ENCODE peak calls at places on chromosomes 16 and 17, in nine cellular contexts. W is AG10803, T is T-helper 2 cell, M is pulmonary artery endothelial cell, V is amniotic stem cell, C is EL, D is Karpas-422, O is tibial artery, B is left kidney. S is an unnamed sample.

GRCh38 chr16:88437367-88437964 is 15.6 kb upstream of the ZFPM1 start:
- DNase-seq in W (no peak), T (peak; percentile 43), M (no peak), V (no peak), C (peak; percentile 18), D (peak; percentile 87), O (no peak), B (peak; percentile 76), S (peak; percentile 68)

GRCh38 chr17:10077561-10078299 is 120.7 kb downstream of the GAS7 start:
- DNase-seq in W (no peak), T (peak; percentile 37), M (no peak), V (no peak), C (no peak), D (no peak), O (no peak), B (no peak), S (no peak)

GRCh38 chr16:82456683-82457082 is 170.1 kb upstream of the CDH13 start:
- DNase-seq in W (peak; percentile 81), T (no peak), M (peak; percentile 8), V (no peak), C (peak; percentile 50), D (peak; percentile 84), O (peak; percentile 75), B (peak; percentile 83), S (peak; percentile 81)

GRCh38 chr17:82003411-82004381 is 19.0 kb downstream of the CENPX start:
- DNase-seq in W (peak; percentile 93), T (no peak), M (peak; percentile 77), V (peak; percentile 89), C (peak; percentile 99), D (no peak), O (peak; percentile 96), B (peak; percentile 86), S (peak; percentile 65)

GRCh38 chr17:58084317-58084981 is 1.2 kb downstream of the DYNLL2 start:
- DNase-seq in W (peak; percentile 7), T (peak; percentile 36), M (no peak), V (no peak), C (peak; percentile 25), D (peak; percentile 68), O (peak; percentile 78), B (peak; percentile 80), S (peak; percentile 54)

GRCh38 chr17:16428098-16428882 is 12.9 kb downstream of the TRPV2 start:
- DNase-seq in W (peak; percentile 71), T (no peak), M (no peak), V (no peak), C (peak; percentile 64), D (peak; percentile 94), O (no peak), B (peak; percentile 79), S (peak; percentile 67)

GRCh38 chr17:83030432-83030831 is 49.0 kb upstream of the METRNL start:
- DNase-seq in W (no peak), T (no peak), M (no peak), V (no peak), C (no peak), D (no peak), O (no peak), B (no peak), S (no peak)

GRCh38 chr16:7026639-7027038 is 306.0 kb upstream of the RBFOX1 start:
- DNase-seq in W (no peak), T (no peak), M (no peak), V (no peak), C (no peak), D (no peak), O (no peak), B (no peak), S (no peak)

GRCh38 chr17:21289902-21290571 is 5.5 kb downstream of the MAP2K3 start:
- DNase-seq in W (no peak), T (no peak), M (no peak), V (no peak), C (no peak), D (no peak), O (no peak), B (no peak), S (no peak)

GRCh38 chr17:64377769-64378282 is 12.8 kb downstream of the PECAM1 start:
- DNase-seq in W (no peak), T (no peak), M (no peak), V (no peak), C (no peak), D (no peak), O (peak; percentile 11), B (no peak), S (no peak)

GRCh38 chr16:77288222-77288621 is 89.0 kb downstream of the SYCE1L start:
- DNase-seq in W (peak; percentile 86), T (no peak), M (peak; percentile 85), V (no peak), C (peak; percentile 81), D (no peak), O (no peak), B (no peak), S (no peak)

GRCh38 chr16:83906690-83907089 is 7.8 kb downstream of the MLYCD start:
- DNase-seq in W (peak; percentile 63), T (no peak), M (no peak), V (no peak), C (no peak), D (no peak), O (no peak), B (no peak), S (no peak)

GRCh38 chr17:50663812-50664374 is 29.2 kb downstream of the ABCC3 start:
- DNase-seq in W (no peak), T (no peak), M (no peak), V (no peak), C (no peak), D (no peak), O (no peak), B (no peak), S (no peak)

GRCh38 chr17:15909481-15909991 is 35.4 kb upstream of the ADORA2B start:
- DNase-seq in W (peak; percentile 17), T (no peak), M (no peak), V (no peak), C (peak; percentile 18), D (no peak), O (no peak), B (peak; percentile 31), S (no peak)

GRCh38 chr17:43372273-43372911 is 26.4 kb upstream of the ARL4D start:
- DNase-seq in W (no peak), T (no peak), M (no peak), V (no peak), C (no peak), D (peak; percentile 79), O (peak; percentile 60), B (peak; percentile 66), S (no peak)

GRCh38 chr17:80718428-80718827 is 173.8 kb downstream of the RPTOR start:
- DNase-seq in W (no peak), T (no peak), M (no peak), V (no peak), C (no peak), D (no peak), O (no peak), B (no peak), S (no peak)

GRCh38 chr17:3935140-3935542 is 18.9 kb upstream of the P2RX1 start:
- DNase-seq in W (peak; percentile 21), T (no peak), M (peak; percentile 56), V (no peak), C (peak; percentile 56), D (peak; percentile 70), O (no peak), B (peak; percentile 93), S (peak; percentile 81)

GRCh38 chr16:87323727-87324410 is 6.7 kb upstream of the C16orf95 start:
- DNase-seq in W (no peak), T (no peak), M (no peak), V (no peak), C (no peak), D (no peak), O (no peak), B (no peak), S (no peak)

GRCh38 chr17:74386397-74386796 is 19.1 kb downstream of the GPR142 start:
- DNase-seq in W (no peak), T (no peak), M (no peak), V (no peak), C (no peak), D (no peak), O (no peak), B (no peak), S (no peak)

GRCh38 chr17:44828919-44829557 is 1.0 kb downstream of the GJC1 start:
- DNase-seq in W (peak; percentile 25), T (no peak), M (no peak), V (no peak), C (peak; percentile 37), D (no peak), O (peak; percentile 66), B (peak; percentile 78), S (no peak)

GRCh38 chr16:88416686-88417085 is 33.9 kb downstream of the ZNF469 start:
- DNase-seq in W (no peak), T (no peak), M (no peak), V (no peak), C (no peak), D (no peak), O (no peak), B (no peak), S (no peak)

GRCh38 chr17:30969989-30970680 is 704 bp upstream of the RNF135 start:
- DNase-seq in W (peak; percentile 12), T (no peak), M (no peak), V (no peak), C (no peak), D (peak; percentile 70), O (peak; percentile 60), B (peak; percentile 84), S (no peak)

GRCh38 chr16:88983771-88984687 is 7.0 kb upstream of the CBFA2T3 start:
- DNase-seq in W (no peak), T (no peak), M (no peak), V (no peak), C (no peak), D (no peak), O (no peak), B (no peak), S (no peak)

GRCh38 chr17:18859256-18859655 is 1.3 kb downstream of the PRPSAP2 start:
- DNase-seq in W (peak; percentile 52), T (no peak), M (no peak), V (no peak), C (peak; percentile 39), D (peak; percentile 77), O (no peak), B (peak; percentile 31), S (no peak)

GRCh38 chr16:3681206-3681605 is 26.7 kb downstream of the DNASE1 start:
- DNase-seq in W (peak; percentile 59), T (no peak), M (no peak), V (no peak), C (no peak), D (no peak), O (no peak), B (no peak), S (no peak)

GRCh38 chr17:37167756-37168155 is 208.0 kb upstream of the C17orf78 start:
- DNase-seq in W (no peak), T (no peak), M (no peak), V (no peak), C (no peak), D (no peak), O (no peak), B (no peak), S (no peak)

GRCh38 chr16:46972971-46973456 is 460 bp downstream of the DNAJA2 start:
- DNase-seq in W (no peak), T (no peak), M (no peak), V (no peak), C (peak; percentile 36), D (peak; percentile 75), O (peak; percentile 67), B (peak; percentile 76), S (no peak)

GRCh38 chr17:48326311-48326710 is 103.7 kb downstream of the SKAP1 start:
- DNase-seq in W (no peak), T (no peak), M (no peak), V (no peak), C (no peak), D (no peak), O (no peak), B (no peak), S (no peak)

GRCh38 chr16:555528-556478 is 4.4 kb upstream of the PRR35 start:
- DNase-seq in W (no peak), T (no peak), M (no peak), V (no peak), C (no peak), D (no peak), O (no peak), B (peak; percentile 65), S (no peak)

GRCh38 chr17:5422505-5422904 is 2.5 kb downstream of the RPAIN start:
- DNase-seq in W (peak; percentile 61), T (no peak), M (no peak), V (peak; percentile 54), C (peak; percentile 88), D (no peak), O (no peak), B (no peak), S (no peak)

GRCh38 chr16:46757339-46758050 is 9.4 kb upstream of the MYLK3 start:
- DNase-seq in W (no peak), T (no peak), M (no peak), V (no peak), C (no peak), D (no peak), O (no peak), B (peak; percentile 59), S (peak; percentile 8)